ENCODE peak calls at places on chromosomes 2 and 18, in seven cellular contexts. P, E, D, Q, G, H and R are unnamed samples.

GRCh38 chr2:170685591-170685990 is 29.5 kb upstream of the SP5 start:
- DNase-seq in P (no peak), E (no peak), D (no peak), Q (no peak), G (no peak), H (no peak), R (no peak)

GRCh38 chr2:176188969-176189665 is 649 bp downstream of the HOXD1 start:
- DNase-seq in P (peak; percentile 5), E (no peak), D (no peak), Q (no peak), G (no peak), H (no peak), R (no peak)

GRCh38 chr2:96842600-96842999 is 1.2 kb downstream of the ANKRD23 start:
- DNase-seq in P (no peak), E (no peak), D (no peak), Q (peak; percentile 69), G (no peak), H (no peak), R (no peak)

GRCh38 chr2:145569108-145569507 is 1049.2 kb upstream of the ZEB2 start:
- DNase-seq in P (no peak), E (no peak), D (no peak), Q (no peak), G (no peak), H (no peak), R (no peak)

GRCh38 chr2:112640800-112641675 is 4.7 kb upstream of the SLC20A1 start:
- DNase-seq in P (no peak), E (peak; percentile 33), D (no peak), Q (peak; percentile 46), G (no peak), H (no peak), R (no peak)

GRCh38 chr18:25228410-25228809 is 123.6 kb downstream of the ZNF521 start:
- DNase-seq in P (no peak), E (no peak), D (no peak), Q (no peak), G (peak; percentile 96), H (no peak), R (no peak)

GRCh38 chr2:33628031-33628430 is 28.9 kb upstream of the FAM98A start:
- DNase-seq in P (no peak), E (no peak), D (no peak), Q (no peak), G (no peak), H (no peak), R (no peak)

GRCh38 chr2:120528051-120528692 is 182.2 kb downstream of the INHBB start:
- DNase-seq in P (no peak), E (no peak), D (no peak), Q (no peak), G (no peak), H (no peak), R (no peak)